ENCODE peak calls at places on chromosomes 5 and 9, in seven cellular contexts. One of them, this sample, is unnamed.
A peak's percentile ranks its signal among the peaks of the same experiment; 100 is the strongest.

GRCh38 chr5:14920121-14920520 is 48.5 kb upstream of the ANKH start:
- DNase-seq in pancreas: no peak
- DNase-seq in HCT116: no peak
- DNase-seq in T-cell: no peak
- DNase-seq in ELR: peak; percentile 48
- DNase-seq in cerebellum: no peak
- DNase-seq in activated CD4-positive, alpha-beta T cell treated with anti-CD3 and anti-CD28 coated beads, Interleukin-2, amount 10 ng/mL, durations not matched to agents 7 days and 5 days: no peak
- DNase-seq in this sample: no peak

GRCh38 chr9:124839612-124840299 is 13.5 kb upstream of the WDR38 start:
- DNase-seq in pancreas: no peak
- DNase-seq in HCT116: peak; percentile 33
- DNase-seq in T-cell: no peak
- DNase-seq in ELR: peak; percentile 62
- DNase-seq in cerebellum: no peak
- DNase-seq in activated CD4-positive, alpha-beta T cell treated with anti-CD3 and anti-CD28 coated beads, Interleukin-2, amount 10 ng/mL, durations not matched to agents 7 days and 5 days: no peak
- DNase-seq in this sample: no peak

GRCh38 chr9:23662320-23662719 is 163.7 kb downstream of the ELAVL2 start:
- DNase-seq in pancreas: no peak
- DNase-seq in HCT116: no peak
- DNase-seq in T-cell: no peak
- DNase-seq in ELR: no peak
- DNase-seq in cerebellum: no peak
- DNase-seq in activated CD4-positive, alpha-beta T cell treated with anti-CD3 and anti-CD28 coated beads, Interleukin-2, amount 10 ng/mL, durations not matched to agents 7 days and 5 days: no peak
- DNase-seq in this sample: no peak

GRCh38 chr9:104861406-104861805 is 66.5 kb downstream of the ABCA1 start:
- DNase-seq in pancreas: no peak
- DNase-seq in HCT116: no peak
- DNase-seq in T-cell: no peak
- DNase-seq in ELR: no peak
- DNase-seq in cerebellum: no peak
- DNase-seq in activated CD4-positive, alpha-beta T cell treated with anti-CD3 and anti-CD28 coated beads, Interleukin-2, amount 10 ng/mL, durations not matched to agents 7 days and 5 days: no peak
- DNase-seq in this sample: no peak

GRCh38 chr9:120730661-120731514 is 16.6 kb upstream of the MEGF9 start:
- DNase-seq in pancreas: no peak
- DNase-seq in HCT116: no peak
- DNase-seq in T-cell: no peak
- DNase-seq in ELR: peak; percentile 85
- DNase-seq in cerebellum: no peak
- DNase-seq in activated CD4-positive, alpha-beta T cell treated with anti-CD3 and anti-CD28 coated beads, Interleukin-2, amount 10 ng/mL, durations not matched to agents 7 days and 5 days: no peak
- DNase-seq in this sample: no peak

GRCh38 chr5:96936431-96937221 is 746 bp downstream of the LNPEP start:
- DNase-seq in pancreas: peak; percentile 74
- DNase-seq in HCT116: no peak
- DNase-seq in T-cell: peak; percentile 32
- DNase-seq in ELR: peak; percentile 49
- DNase-seq in cerebellum: peak; percentile 30
- DNase-seq in activated CD4-positive, alpha-beta T cell treated with anti-CD3 and anti-CD28 coated beads, Interleukin-2, amount 10 ng/mL, durations not matched to agents 7 days and 5 days: peak; percentile 65
- DNase-seq in this sample: no peak

GRCh38 chr5:148166550-148167283 is 1.6 kb upstream of the SPINK14 start:
- DNase-seq in pancreas: no peak
- DNase-seq in HCT116: no peak
- DNase-seq in T-cell: no peak
- DNase-seq in ELR: no peak
- DNase-seq in cerebellum: no peak
- DNase-seq in activated CD4-positive, alpha-beta T cell treated with anti-CD3 and anti-CD28 coated beads, Interleukin-2, amount 10 ng/mL, durations not matched to agents 7 days and 5 days: no peak
- DNase-seq in this sample: no peak

GRCh38 chr5:142789206-142789605 is 19.0 kb downstream of the ARHGAP26 start:
- DNase-seq in pancreas: no peak
- DNase-seq in HCT116: no peak
- DNase-seq in T-cell: no peak
- DNase-seq in ELR: no peak
- DNase-seq in cerebellum: no peak
- DNase-seq in activated CD4-positive, alpha-beta T cell treated with anti-CD3 and anti-CD28 coated beads, Interleukin-2, amount 10 ng/mL, durations not matched to agents 7 days and 5 days: no peak
- DNase-seq in this sample: no peak

GRCh38 chr9:105425817-105426433 is 21.9 kb upstream of the FSD1L start:
- DNase-seq in pancreas: no peak
- DNase-seq in HCT116: no peak
- DNase-seq in T-cell: no peak
- DNase-seq in ELR: peak; percentile 67
- DNase-seq in cerebellum: no peak
- DNase-seq in activated CD4-positive, alpha-beta T cell treated with anti-CD3 and anti-CD28 coated beads, Interleukin-2, amount 10 ng/mL, durations not matched to agents 7 days and 5 days: no peak
- DNase-seq in this sample: no peak

GRCh38 chr9:91415290-91415689 is 8.3 kb downstream of the NFIL3 start:
- DNase-seq in pancreas: no peak
- DNase-seq in HCT116: no peak
- DNase-seq in T-cell: no peak
- DNase-seq in ELR: no peak
- DNase-seq in cerebellum: no peak
- DNase-seq in activated CD4-positive, alpha-beta T cell treated with anti-CD3 and anti-CD28 coated beads, Interleukin-2, amount 10 ng/mL, durations not matched to agents 7 days and 5 days: peak; percentile 15
- DNase-seq in this sample: peak; percentile 32

GRCh38 chr9:36874921-36875320 is 159.1 kb downstream of the PAX5 start:
- DNase-seq in pancreas: no peak
- DNase-seq in HCT116: no peak
- DNase-seq in T-cell: no peak
- DNase-seq in ELR: peak; percentile 46
- DNase-seq in cerebellum: no peak
- DNase-seq in activated CD4-positive, alpha-beta T cell treated with anti-CD3 and anti-CD28 coated beads, Interleukin-2, amount 10 ng/mL, durations not matched to agents 7 days and 5 days: no peak
- DNase-seq in this sample: no peak

GRCh38 chr9:138077898-138078540 is 200.4 kb downstream of the CACNA1B start:
- DNase-seq in pancreas: peak; percentile 32
- DNase-seq in HCT116: no peak
- DNase-seq in T-cell: no peak
- DNase-seq in ELR: no peak
- DNase-seq in cerebellum: no peak
- DNase-seq in activated CD4-positive, alpha-beta T cell treated with anti-CD3 and anti-CD28 coated beads, Interleukin-2, amount 10 ng/mL, durations not matched to agents 7 days and 5 days: no peak
- DNase-seq in this sample: no peak

GRCh38 chr5:64207978-64208377 is 42.3 kb downstream of the RNF180 start:
- DNase-seq in pancreas: no peak
- DNase-seq in HCT116: no peak
- DNase-seq in T-cell: no peak
- DNase-seq in ELR: peak; percentile 51
- DNase-seq in cerebellum: no peak
- DNase-seq in activated CD4-positive, alpha-beta T cell treated with anti-CD3 and anti-CD28 coated beads, Interleukin-2, amount 10 ng/mL, durations not matched to agents 7 days and 5 days: no peak
- DNase-seq in this sample: no peak

GRCh38 chr5:110323832-110324231 is 402.6 kb downstream of the TMEM232 start:
- DNase-seq in pancreas: no peak
- DNase-seq in HCT116: no peak
- DNase-seq in T-cell: no peak
- DNase-seq in ELR: no peak
- DNase-seq in cerebellum: no peak
- DNase-seq in activated CD4-positive, alpha-beta T cell treated with anti-CD3 and anti-CD28 coated beads, Interleukin-2, amount 10 ng/mL, durations not matched to agents 7 days and 5 days: no peak
- DNase-seq in this sample: no peak

GRCh38 chr5:14580037-14581034 is 1.3 kb upstream of the OTULINL start:
- DNase-seq in pancreas: no peak
- DNase-seq in HCT116: no peak
- DNase-seq in T-cell: no peak
- DNase-seq in ELR: peak; percentile 30
- DNase-seq in cerebellum: no peak
- DNase-seq in activated CD4-positive, alpha-beta T cell treated with anti-CD3 and anti-CD28 coated beads, Interleukin-2, amount 10 ng/mL, durations not matched to agents 7 days and 5 days: no peak
- DNase-seq in this sample: no peak

GRCh38 chr5:133232011-133232410 is 180.2 kb downstream of the HSPA4 start:
- DNase-seq in pancreas: no peak
- DNase-seq in HCT116: no peak
- DNase-seq in T-cell: no peak
- DNase-seq in ELR: no peak
- DNase-seq in cerebellum: no peak
- DNase-seq in activated CD4-positive, alpha-beta T cell treated with anti-CD3 and anti-CD28 coated beads, Interleukin-2, amount 10 ng/mL, durations not matched to agents 7 days and 5 days: no peak
- DNase-seq in this sample: no peak

GRCh38 chr5:152529456-152529855 is 124.4 kb upstream of the NMUR2 start:
- DNase-seq in pancreas: no peak
- DNase-seq in HCT116: no peak
- DNase-seq in T-cell: no peak
- DNase-seq in ELR: no peak
- DNase-seq in cerebellum: no peak
- DNase-seq in activated CD4-positive, alpha-beta T cell treated with anti-CD3 and anti-CD28 coated beads, Interleukin-2, amount 10 ng/mL, durations not matched to agents 7 days and 5 days: no peak
- DNase-seq in this sample: no peak

GRCh38 chr9:135304886-135305285 is 174.7 kb upstream of the PPP1R26 start:
- DNase-seq in pancreas: no peak
- DNase-seq in HCT116: no peak
- DNase-seq in T-cell: no peak
- DNase-seq in ELR: no peak
- DNase-seq in cerebellum: no peak
- DNase-seq in activated CD4-positive, alpha-beta T cell treated with anti-CD3 and anti-CD28 coated beads, Interleukin-2, amount 10 ng/mL, durations not matched to agents 7 days and 5 days: no peak
- DNase-seq in this sample: no peak

GRCh38 chr5:176825957-176826356 is 15.6 kb downstream of the UNC5A start:
- DNase-seq in pancreas: no peak
- DNase-seq in HCT116: no peak
- DNase-seq in T-cell: no peak
- DNase-seq in ELR: no peak
- DNase-seq in cerebellum: no peak
- DNase-seq in activated CD4-positive, alpha-beta T cell treated with anti-CD3 and anti-CD28 coated beads, Interleukin-2, amount 10 ng/mL, durations not matched to agents 7 days and 5 days: no peak
- DNase-seq in this sample: no peak

GRCh38 chr9:134403682-134404301 is 77.5 kb downstream of the RXRA start:
- DNase-seq in pancreas: no peak
- DNase-seq in HCT116: no peak
- DNase-seq in T-cell: no peak
- DNase-seq in ELR: no peak
- DNase-seq in cerebellum: peak; percentile 72
- DNase-seq in activated CD4-positive, alpha-beta T cell treated with anti-CD3 and anti-CD28 coated beads, Interleukin-2, amount 10 ng/mL, durations not matched to agents 7 days and 5 days: peak; percentile 36
- DNase-seq in this sample: no peak

GRCh38 chr5:146947181-146947941 is 68.8 kb upstream of the PPP2R2B start:
- DNase-seq in pancreas: no peak
- DNase-seq in HCT116: peak; percentile 16
- DNase-seq in T-cell: no peak
- DNase-seq in ELR: peak; percentile 55
- DNase-seq in cerebellum: no peak
- DNase-seq in activated CD4-positive, alpha-beta T cell treated with anti-CD3 and anti-CD28 coated beads, Interleukin-2, amount 10 ng/mL, durations not matched to agents 7 days and 5 days: peak; percentile 17
- DNase-seq in this sample: no peak

GRCh38 chr5:72066658-72067057 is 40.6 kb upstream of the MAP1B start:
- DNase-seq in pancreas: no peak
- DNase-seq in HCT116: peak; percentile 10
- DNase-seq in T-cell: no peak
- DNase-seq in ELR: peak; percentile 92
- DNase-seq in cerebellum: no peak
- DNase-seq in activated CD4-positive, alpha-beta T cell treated with anti-CD3 and anti-CD28 coated beads, Interleukin-2, amount 10 ng/mL, durations not matched to agents 7 days and 5 days: no peak
- DNase-seq in this sample: no peak

GRCh38 chr9:36625006-36625600 is 52.4 kb downstream of the MELK start:
- DNase-seq in pancreas: no peak
- DNase-seq in HCT116: peak; percentile 7
- DNase-seq in T-cell: no peak
- DNase-seq in ELR: peak; percentile 84
- DNase-seq in cerebellum: peak; percentile 65
- DNase-seq in activated CD4-positive, alpha-beta T cell treated with anti-CD3 and anti-CD28 coated beads, Interleukin-2, amount 10 ng/mL, durations not matched to agents 7 days and 5 days: no peak
- DNase-seq in this sample: no peak

GRCh38 chr5:53766683-53767082 is 206.2 kb downstream of the NDUFS4 start:
- DNase-seq in pancreas: no peak
- DNase-seq in HCT116: no peak
- DNase-seq in T-cell: no peak
- DNase-seq in ELR: no peak
- DNase-seq in cerebellum: no peak
- DNase-seq in activated CD4-positive, alpha-beta T cell treated with anti-CD3 and anti-CD28 coated beads, Interleukin-2, amount 10 ng/mL, durations not matched to agents 7 days and 5 days: no peak
- DNase-seq in this sample: no peak

GRCh38 chr5:109866051-109866450 is 176.3 kb downstream of the MAN2A1 start:
- DNase-seq in pancreas: no peak
- DNase-seq in HCT116: no peak
- DNase-seq in T-cell: no peak
- DNase-seq in ELR: peak; percentile 94
- DNase-seq in cerebellum: no peak
- DNase-seq in activated CD4-positive, alpha-beta T cell treated with anti-CD3 and anti-CD28 coated beads, Interleukin-2, amount 10 ng/mL, durations not matched to agents 7 days and 5 days: no peak
- DNase-seq in this sample: no peak

This sample was measured in GM12878.